ENCODE peak calls at places on chromosome 22, in five cellular contexts. N is endothelial cell of umbilical vein, W is adipocyte, X is mesendoderm, H is kidney. P is an unnamed sample. For H3K4me1, the result is how much of the 10 kb centered on the place peaks cover.

GRCh38 chr22:39343259-39344045 is 6.3 kb upstream of the SYNGR1 start:
- DNase-seq in W (peak), X (peak), N (peak), H (no peak), P (peak)

GRCh38 chr22:20022231-20023069 is 1.5 kb downstream of the TANGO2 start:
- DNase-seq in W (no peak), N (no peak), H (peak), X (no peak), P (no peak)

GRCh38 chr22:35337932-35338331 is 38.2 kb downstream of the TOM1 start:
- DNase-seq in H (peak), X (peak), W (no peak), N (no peak), P (peak)

GRCh38 chr22:40203568-40203967 is 25.8 kb downstream of the TNRC6B start:
- DNase-seq in N (no peak), W (peak), X (no peak), H (no peak), P (no peak)

GRCh38 chr22:22364207-22364606 is 119.6 kb downstream of the VPREB1 start:
- DNase-seq in N (no peak), W (no peak), X (no peak), H (no peak), P (no peak)

GRCh38 chr22:48953830-48954229 is 873.8 kb downstream of the BRD1 start:
- DNase-seq in N (no peak), W (no peak), X (no peak), H (no peak), P (no peak)

GRCh38 chr22:36470994-36471331 is 10.5 kb downstream of the TXN2 start:
- DNase-seq in H (no peak), N (no peak), W (no peak), X (no peak), P (no peak)

GRCh38 chr22:41481131-41481830 is 12.4 kb downstream of the ACO2 start:
- DNase-seq in H (peak), W (no peak), N (no peak), X (peak), P (no peak)

GRCh38 chr22:46040471-46041465 is 63.8 kb upstream of the WNT7B start:
- DNase-seq in X (no peak), W (no peak), N (no peak), H (peak), P (peak)

GRCh38 chr22:46171940-46172339 is 21.6 kb downstream of the PPARA start:
- DNase-seq in H (no peak), N (no peak), W (peak), X (no peak), P (no peak)

GRCh38 chr22:43993072-43993760 is 30.9 kb upstream of the PARVB start:
- DNase-seq in H (no peak), W (peak), X (peak), N (peak), P (peak)

GRCh38 chr22:49101873-49102272 is 725.8 kb downstream of the BRD1 start:
- DNase-seq in H (peak), X (no peak), W (no peak), N (no peak), P (no peak)

GRCh38 chr22:20031732-20032406 is 11.0 kb downstream of the TANGO2 start:
- DNase-seq in W (no peak), X (no peak), H (no peak), N (no peak), P (no peak)

DNA sequence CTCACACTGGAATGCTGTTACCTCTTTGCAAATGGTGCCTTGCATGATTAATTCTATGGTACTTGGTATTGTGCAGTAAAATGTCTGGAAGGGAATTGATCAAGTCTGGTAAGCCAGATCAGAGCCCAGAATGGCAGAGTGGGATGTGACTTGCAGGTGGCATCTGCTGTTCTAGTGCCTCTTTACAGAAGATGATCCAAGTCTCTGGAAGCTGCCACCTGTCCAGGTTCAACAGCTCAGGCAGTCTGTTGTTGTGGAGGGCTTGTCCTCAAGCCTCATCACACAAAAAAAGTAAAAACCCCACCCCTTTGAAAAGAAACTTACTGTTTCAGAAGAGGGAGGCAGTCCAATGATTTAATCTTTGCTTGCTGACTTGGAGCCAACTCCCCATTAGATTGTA is 17.0 kb downstream of the ZNRF3 start:
- DNase-seq in X (no peak), H (no peak), W (no peak), N (no peak), P (no peak)
- H3K9ac ChIP-seq in X (no peak), H (no peak), W (no peak), N (no peak), P (no peak)

GRCh38 chr22:30325065-30325720 is 1.5 kb downstream of the TBC1D10A start:
- DNase-seq in X (peak), W (peak), H (no peak), N (no peak), P (peak)
- H3K4me1 ChIP-seq in X (under half), W (under half), H (under half), N (under half), P (under half)

GRCh38 chr22:50474711-50475651 is at the start of gene SBF1:
- DNase-seq in W (peak), X (peak), H (peak), N (peak), P (peak)

GRCh38 chr22:50476819-50477344 is 2.0 kb upstream of the SBF1 start:
- DNase-seq in X (no peak), W (no peak), H (peak), N (no peak), P (no peak)

GRCh38 chr22:50473855-50474671 is 772 bp downstream of the SBF1 start:
- DNase-seq in H (peak), N (peak), X (no peak), W (peak), P (peak)

GRCh38 chr22:50477923-50478322 is 3.1 kb upstream of the SBF1 start:
- DNase-seq in H (no peak), N (no peak), X (no peak), W (no peak), P (no peak)

GRCh38 chr22:50475652-50476002 is 792 bp upstream of the SBF1 start:
- DNase-seq in N (no peak), X (no peak), W (no peak), H (no peak), P (no peak)
- H3K9ac ChIP-seq in N (peak), X (peak), W (peak), H (no peak), P (no peak)

GRCh38 chr22:27843441-27843840 is 41.9 kb upstream of the MN1 start:
- DNase-seq in X (no peak), W (no peak), N (no peak), H (no peak), P (peak)
- H3K4me1 ChIP-seq in X (under half), W (under half), N (under half), H (under half), P (under half)

GRCh38 chr22:18976197-18976751 is 40.2 kb upstream of the PRODH start:
- DNase-seq in H (peak), N (no peak), X (no peak), W (no peak), P (no peak)
- H3K9ac ChIP-seq in H (no peak), N (no peak), X (no peak), W (no peak), P (no peak)

P was measured in endodermal cell.